ENCODE peak calls at places on chromosomes 4 and X, in five cellular contexts. One of them, this sample, is unnamed.

GRCh38 chr4:105061720-105062119 is 85.0 kb upstream of the TET2 start:
- DNase-seq in HCT116: no peak
- DNase-seq in A549: no peak
- DNase-seq in spleen: no peak
- DNase-seq in Peyer's patch: no peak
- DNase-seq in this sample: no peak

GRCh38 chr4:161728929-161729328 is 434.9 kb downstream of the FSTL5 start:
- DNase-seq in HCT116: no peak
- DNase-seq in A549: no peak
- DNase-seq in spleen: no peak
- DNase-seq in Peyer's patch: no peak
- DNase-seq in this sample: no peak

GRCh38 chrX:125150231-125150630 is 169.4 kb upstream of the TEX13C start:
- DNase-seq in HCT116: no peak
- DNase-seq in A549: no peak
- DNase-seq in spleen: no peak
- DNase-seq in Peyer's patch: no peak
- DNase-seq in this sample: no peak

GRCh38 chr4:71709961-71710360 is 73.9 kb downstream of the GC start:
- DNase-seq in HCT116: no peak
- DNase-seq in A549: no peak
- DNase-seq in spleen: no peak
- DNase-seq in Peyer's patch: no peak
- DNase-seq in this sample: no peak

GRCh38 chr4:140157341-140157740 is 3.4 kb upstream of the MAML3 start:
- DNase-seq in HCT116: no peak
- DNase-seq in A549: no peak
- DNase-seq in spleen: no peak
- DNase-seq in Peyer's patch: no peak
- DNase-seq in this sample: no peak

GRCh38 chr4:182604161-182604591 is 313.0 kb downstream of the DCTD start:
- DNase-seq in HCT116: no peak
- DNase-seq in A549: no peak
- DNase-seq in spleen: no peak
- DNase-seq in Peyer's patch: no peak
- DNase-seq in this sample: no peak

GRCh38 chr4:128525387-128525786 is 237.8 kb upstream of the PGRMC2 start:
- DNase-seq in HCT116: no peak
- DNase-seq in A549: no peak
- DNase-seq in spleen: no peak
- DNase-seq in Peyer's patch: no peak
- DNase-seq in this sample: no peak

GRCh38 chr4:80466618-80467017 is 131.1 kb downstream of the CFAP299 start:
- DNase-seq in HCT116: no peak
- DNase-seq in A549: no peak
- DNase-seq in spleen: no peak
- DNase-seq in Peyer's patch: no peak
- DNase-seq in this sample: no peak

GRCh38 chrX:140713174-140713539 is 3.6 kb downstream of the LINC00632 start:
- DNase-seq in HCT116: no peak
- DNase-seq in A549: no peak
- DNase-seq in spleen: no peak
- DNase-seq in Peyer's patch: no peak
- DNase-seq in this sample: no peak

GRCh38 chrX:56319165-56319564 is 87.0 kb downstream of the KLF8 start:
- DNase-seq in HCT116: no peak
- DNase-seq in A549: no peak
- DNase-seq in spleen: no peak
- DNase-seq in Peyer's patch: no peak
- DNase-seq in this sample: no peak

GRCh38 chrX:146707781-146708180 is 101.8 kb upstream of the CXorf51B start:
- DNase-seq in HCT116: no peak
- DNase-seq in A549: no peak
- DNase-seq in spleen: no peak
- DNase-seq in Peyer's patch: no peak
- DNase-seq in this sample: no peak

GRCh38 chr4:70705856-70706461 is 15.8 kb upstream of the RUFY3 start:
- DNase-seq in HCT116: no peak
- DNase-seq in A549: no peak
- DNase-seq in spleen: no peak
- DNase-seq in Peyer's patch: no peak
- DNase-seq in this sample: no peak

GRCh38 chr4:70706516-70706915 is 15.2 kb upstream of the RUFY3 start:
- DNase-seq in HCT116: no peak
- DNase-seq in A549: no peak
- DNase-seq in spleen: no peak
- DNase-seq in Peyer's patch: no peak
- DNase-seq in this sample: no peak

GRCh38 chr4:70703695-70704332 is 15.5 kb downstream of the UTP3 start:
- DNase-seq in HCT116: no peak
- DNase-seq in A549: no peak
- DNase-seq in spleen: no peak
- DNase-seq in Peyer's patch: no peak
- DNase-seq in this sample: peak

GRCh38 chr4:70704333-70705145 is 16.2 kb downstream of the UTP3 start:
- DNase-seq in HCT116: peak
- DNase-seq in A549: peak
- DNase-seq in spleen: peak
- DNase-seq in Peyer's patch: peak
- DNase-seq in this sample: peak

GRCh38 chr4:70705146-70705855 is 16.5 kb upstream of the RUFY3 start:
- DNase-seq in HCT116: no peak
- DNase-seq in A549: peak
- DNase-seq in spleen: peak
- DNase-seq in Peyer's patch: peak
- DNase-seq in this sample: peak
- TF ChIP-seq POLR2A in HCT116: no peak
- TF ChIP-seq POLR2A in A549: peak
- TF ChIP-seq POLR2A in spleen: no peak
- TF ChIP-seq POLR2A in Peyer's patch: peak
- TF ChIP-seq POLR2A in this sample: peak

GRCh38 chr4:794911-795725 is 30.8 kb downstream of the CPLX1 start:
- DNase-seq in HCT116: no peak
- DNase-seq in A549: no peak
- DNase-seq in spleen: peak
- DNase-seq in Peyer's patch: no peak
- DNase-seq in this sample: no peak
- H3K4me3 ChIP-seq in HCT116: no peak
- H3K4me3 ChIP-seq in A549: no peak
- H3K4me3 ChIP-seq in spleen: no peak
- H3K4me3 ChIP-seq in Peyer's patch: peak
- H3K4me3 ChIP-seq in this sample: peak

GRCh38 chrX:153725832-153726285 is 1.2 kb downstream of the ABCD1 start:
- DNase-seq in HCT116: no peak
- DNase-seq in A549: no peak
- DNase-seq in spleen: no peak
- DNase-seq in Peyer's patch: no peak
- DNase-seq in this sample: no peak

GRCh38 chrX:153722704-153723350 is 1.4 kb downstream of the BCAP31 start:
- DNase-seq in HCT116: no peak
- DNase-seq in A549: peak
- DNase-seq in spleen: peak
- DNase-seq in Peyer's patch: no peak
- DNase-seq in this sample: peak

GRCh38 chrX:153725039-153725831 is 579 bp downstream of the ABCD1 start:
- DNase-seq in HCT116: no peak
- DNase-seq in A549: no peak
- DNase-seq in spleen: peak
- DNase-seq in Peyer's patch: no peak
- DNase-seq in this sample: no peak

GRCh38 chrX:153724252-153725038 is at the start of the genes ABCD1 and BCAP31:
- DNase-seq in HCT116: peak
- DNase-seq in A549: peak
- DNase-seq in spleen: peak
- DNase-seq in Peyer's patch: peak
- DNase-seq in this sample: peak

DNA sequence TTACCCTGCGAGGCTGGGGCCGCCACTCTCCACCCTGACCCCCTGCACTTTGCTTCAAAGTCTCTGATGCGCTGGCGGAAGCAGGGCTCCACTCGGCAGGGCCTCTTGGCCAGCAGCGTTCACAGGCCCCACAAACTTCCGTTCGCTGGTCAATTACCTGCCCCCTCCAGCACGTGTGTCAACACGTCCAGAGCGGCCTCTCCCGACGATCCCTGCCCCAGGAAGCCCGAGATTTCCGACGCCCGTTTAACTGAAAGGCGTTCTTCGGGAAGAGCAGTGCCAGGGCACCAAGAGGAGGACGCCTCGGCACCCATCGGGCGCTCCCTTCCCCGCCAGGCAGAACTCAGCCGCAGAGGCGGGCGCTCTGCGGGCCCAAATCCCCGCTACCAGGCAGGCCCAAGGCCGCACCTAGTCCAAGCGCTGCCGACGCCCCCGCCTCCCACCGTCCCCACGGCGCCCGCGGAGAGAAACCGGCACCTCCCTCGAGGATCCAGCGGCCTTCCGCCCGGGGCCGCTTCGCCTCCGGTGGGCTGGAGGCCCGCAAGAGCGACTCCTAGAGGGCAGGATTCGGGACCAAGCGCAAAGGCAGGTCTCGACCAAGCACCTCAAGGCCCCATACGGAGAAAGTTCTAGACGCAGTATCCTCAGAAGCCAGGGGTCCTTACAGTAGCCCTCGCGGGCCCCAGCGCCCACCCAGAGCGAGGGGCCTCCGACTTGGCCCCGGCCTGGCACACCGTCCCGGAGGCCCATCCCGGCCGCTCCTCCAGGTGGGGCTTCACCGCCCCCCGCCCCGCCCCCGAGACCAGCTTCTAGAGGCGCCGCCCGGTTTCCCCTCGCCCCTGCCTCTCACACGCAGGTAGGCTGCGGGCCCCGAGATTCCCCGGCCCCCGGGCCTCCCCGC is 586 bp downstream of the BCAP31 start:
- DNase-seq in HCT116: no peak
- DNase-seq in A549: peak
- DNase-seq in spleen: peak
- DNase-seq in Peyer's patch: peak
- DNase-seq in this sample: peak
- TF ChIP-seq POLR2A in HCT116: no peak
- TF ChIP-seq POLR2A in A549: no peak
- TF ChIP-seq POLR2A in spleen: no peak
- TF ChIP-seq POLR2A in Peyer's patch: peak
- TF ChIP-seq POLR2A in this sample: no peak

GRCh38 chrX:133726642-133727041 is 258.8 kb downstream of the GPC3 start:
- DNase-seq in HCT116: no peak
- DNase-seq in A549: no peak
- DNase-seq in spleen: no peak
- DNase-seq in Peyer's patch: no peak
- DNase-seq in this sample: no peak
- H3K4me3 ChIP-seq in HCT116: no peak
- H3K4me3 ChIP-seq in A549: no peak
- H3K4me3 ChIP-seq in spleen: no peak
- H3K4me3 ChIP-seq in Peyer's patch: no peak
- H3K4me3 ChIP-seq in this sample: no peak

DNA sequence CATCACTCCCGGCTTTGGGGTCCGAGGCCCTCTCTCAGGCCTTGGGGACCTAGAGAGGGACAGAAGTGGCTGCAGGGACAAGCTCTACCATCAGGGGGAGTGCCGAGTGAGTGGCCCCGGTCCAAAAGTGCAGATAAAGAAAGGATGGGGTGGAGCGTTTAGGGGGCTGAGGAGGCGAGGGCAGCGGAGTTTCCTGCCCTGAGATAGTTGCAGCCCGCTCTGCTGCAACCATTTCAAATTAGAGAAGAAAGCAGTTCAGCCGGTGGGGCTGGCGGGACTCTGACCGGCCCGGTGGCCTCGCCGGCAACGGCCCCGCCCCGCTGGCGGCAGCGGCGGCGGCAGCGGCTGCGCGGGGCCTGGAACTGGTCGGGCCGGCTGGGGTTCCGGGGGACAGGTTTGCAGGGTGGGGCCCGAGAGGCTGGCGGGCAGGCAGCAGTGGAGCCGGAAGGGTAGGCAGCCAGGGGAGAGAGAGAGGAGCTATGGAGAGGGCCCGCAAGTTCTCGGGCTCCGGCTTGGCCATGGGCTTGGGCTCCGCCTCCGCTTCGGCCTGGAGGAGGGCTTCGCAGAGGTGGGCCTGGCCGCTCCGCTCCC is 7.6 kb downstream of the DLG3 start:
- DNase-seq in HCT116: peak
- DNase-seq in A549: peak
- DNase-seq in spleen: peak
- DNase-seq in Peyer's patch: peak
- DNase-seq in this sample: peak
- TF ChIP-seq POLR2A in HCT116: no peak
- TF ChIP-seq POLR2A in A549: no peak
- TF ChIP-seq POLR2A in spleen: no peak
- TF ChIP-seq POLR2A in Peyer's patch: no peak
- TF ChIP-seq POLR2A in this sample: peak

GRCh38 chr4:53734182-53734581 is 142.9 kb upstream of the LNX1 start:
- DNase-seq in HCT116: no peak
- DNase-seq in A549: no peak
- DNase-seq in spleen: no peak
- DNase-seq in Peyer's patch: no peak
- DNase-seq in this sample: no peak
- H3K4me3 ChIP-seq in HCT116: no peak
- H3K4me3 ChIP-seq in A549: no peak
- H3K4me3 ChIP-seq in spleen: no peak
- H3K4me3 ChIP-seq in Peyer's patch: no peak
- H3K4me3 ChIP-seq in this sample: no peak

DNA sequence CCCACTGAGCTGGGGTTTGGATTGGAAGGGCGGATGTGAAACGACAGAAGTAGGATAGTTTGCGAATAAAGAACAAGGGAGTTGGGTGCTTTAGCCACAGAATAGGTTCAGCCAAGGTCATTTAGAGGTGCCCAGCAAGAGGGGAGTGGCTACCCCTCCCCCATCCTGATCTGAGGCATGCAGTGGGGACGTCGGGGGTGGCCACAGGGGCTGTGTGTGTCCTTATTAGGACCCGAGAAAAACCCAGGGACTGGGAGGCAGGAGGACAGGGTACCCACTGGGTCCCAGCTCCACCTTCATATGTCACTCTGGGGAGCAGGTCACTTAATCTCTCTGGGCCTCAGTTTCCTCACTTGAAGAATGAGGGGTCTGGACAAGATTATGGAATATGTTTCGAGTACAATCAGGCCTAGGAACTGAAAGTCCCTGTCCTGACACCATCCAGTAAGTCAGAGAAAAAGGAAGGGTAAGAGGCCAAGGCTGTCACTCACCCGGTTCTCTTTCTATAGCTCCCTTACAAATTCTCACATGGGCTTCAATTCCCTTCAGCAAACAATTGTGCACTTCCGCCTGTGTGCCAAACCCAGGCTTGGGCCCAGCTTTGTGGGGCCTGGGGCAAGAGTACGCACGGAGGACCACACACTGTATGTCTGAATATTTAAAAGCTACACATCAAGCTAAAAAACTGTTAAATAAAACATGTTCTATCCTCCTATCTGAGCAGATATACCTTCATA is 4.2 kb upstream of the NYX start:
- DNase-seq in HCT116: no peak
- DNase-seq in A549: no peak
- DNase-seq in spleen: peak
- DNase-seq in Peyer's patch: no peak
- DNase-seq in this sample: no peak
- TF ChIP-seq POLR2A in HCT116: no peak
- TF ChIP-seq POLR2A in A549: no peak
- TF ChIP-seq POLR2A in spleen: no peak
- TF ChIP-seq POLR2A in Peyer's patch: no peak
- TF ChIP-seq POLR2A in this sample: no peak